ENCODE peak calls at places on chromosomes 16 and 17, in eight cellular contexts. N, T, I, S, Z, P, G and H are unnamed samples.

GRCh38 chr16:30395155-30395991 is at the start of gene ZNF48:
- DNase-seq in N (peak; percentile 89), T (peak; percentile 97), I (peak; percentile 88), S (peak; percentile 92), Z (peak; percentile 94), P (peak; percentile 94), G (peak; percentile 72), H (peak; percentile 80)

GRCh38 chr17:67532326-67532871 is 155.3 kb downstream of the PITPNC1 start:
- DNase-seq in N (no peak), T (no peak), I (no peak), S (no peak), Z (no peak), P (no peak), G (no peak), H (no peak)

GRCh38 chr17:79888811-79889634 is 49.8 kb upstream of the CBX4 start:
- DNase-seq in N (no peak), T (no peak), I (no peak), S (no peak), Z (no peak), P (peak; percentile 14), G (no peak), H (no peak)

GRCh38 chr16:83058376-83058775 is 431.6 kb downstream of the CDH13 start:
- DNase-seq in N (no peak), T (no peak), I (no peak), S (no peak), Z (no peak), P (no peak), G (no peak), H (no peak)

GRCh38 chr16:31216552-31217530 is at the start of gene PYDC1:
- DNase-seq in N (no peak), T (no peak), I (no peak), S (no peak), Z (no peak), P (no peak), G (no peak), H (no peak)

GRCh38 chr16:56423584-56424403 is 1.6 kb downstream of the AMFR start:
- DNase-seq in N (no peak), T (no peak), I (no peak), S (no peak), Z (peak; percentile 30), P (peak; percentile 11), G (no peak), H (no peak)

GRCh38 chr17:40038882-40039513 is 15.2 kb downstream of the MED24 start:
- DNase-seq in N (peak; percentile 51), T (peak; percentile 76), I (peak; percentile 87), S (peak; percentile 49), Z (peak; percentile 95), P (peak; percentile 80), G (no peak), H (peak; percentile 87)

GRCh38 chr16:68066763-68067162 is 18.4 kb upstream of the NFATC3 start:
- DNase-seq in N (no peak), T (no peak), I (no peak), S (no peak), Z (no peak), P (no peak), G (no peak), H (no peak)

GRCh38 chr17:62014526-62014925 is 50.6 kb downstream of the MED13 start:
- DNase-seq in N (no peak), T (no peak), I (no peak), S (no peak), Z (peak; percentile 40), P (no peak), G (no peak), H (no peak)

GRCh38 chr17:54945671-54946070 is 22.8 kb downstream of the COX11 start:
- DNase-seq in N (no peak), T (no peak), I (no peak), S (no peak), Z (no peak), P (no peak), G (no peak), H (no peak)

GRCh38 chr16:84327926-84328505 is 33.3 kb downstream of the WFDC1 start:
- DNase-seq in N (no peak), T (no peak), I (no peak), S (no peak), Z (no peak), P (no peak), G (no peak), H (no peak)

GRCh38 chr16:66914541-66914940 is 4.1 kb downstream of the CDH16 start:
- DNase-seq in N (no peak), T (no peak), I (no peak), S (no peak), Z (no peak), P (no peak), G (no peak), H (no peak)

GRCh38 chr16:14284930-14285541 is 213.9 kb downstream of the MRTFB start:
- DNase-seq in N (no peak), T (peak; percentile 71), I (no peak), S (no peak), Z (no peak), P (no peak), G (no peak), H (no peak)

DNA sequence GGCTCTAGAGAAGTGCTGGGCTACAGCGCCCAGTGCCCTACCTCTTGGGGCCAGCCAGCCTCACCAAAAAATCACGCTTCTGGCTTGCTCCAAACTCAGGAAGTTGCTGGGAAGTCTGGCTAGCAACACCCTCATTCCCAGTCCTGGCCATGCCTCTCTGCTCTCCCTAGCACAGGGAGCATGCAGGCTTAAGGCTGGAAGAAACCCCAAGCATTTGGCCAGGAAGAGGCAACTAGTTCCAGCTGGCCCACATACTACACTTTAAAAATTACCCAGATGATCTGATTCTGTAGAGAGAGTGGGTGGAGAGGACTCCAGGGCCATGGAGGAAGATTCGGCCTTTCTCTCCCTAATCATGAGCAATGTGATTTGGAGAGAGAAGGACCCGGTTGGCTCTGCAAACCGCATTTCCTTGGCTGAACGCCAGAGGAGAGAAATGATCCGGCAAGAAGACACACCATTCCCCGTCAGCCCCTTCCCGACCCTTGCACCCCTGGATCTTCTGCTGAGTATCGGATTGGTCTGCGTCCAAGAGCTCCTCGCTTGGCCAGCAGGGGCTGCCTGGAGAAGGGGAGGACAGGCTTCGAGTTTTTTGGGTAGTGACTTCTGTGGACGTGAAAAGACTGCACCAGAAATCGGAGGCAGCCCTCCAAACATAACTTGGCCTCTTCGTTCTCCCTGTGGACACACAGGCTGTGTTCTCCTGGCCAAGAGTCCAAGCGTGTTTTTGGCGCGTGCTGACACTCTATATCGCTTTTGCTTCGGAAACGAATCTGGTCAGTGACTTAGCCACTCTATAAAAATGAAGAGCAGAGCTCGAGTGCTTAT is 406.3 kb downstream of the WWOX start:
- DNase-seq in N (no peak), T (no peak), I (peak; percentile 77), S (no peak), Z (no peak), P (no peak), G (peak; percentile 61), H (peak; percentile 62)
- H3K36me3 ChIP-seq in N (no peaks in the 10 kb centered on the region), T (no peaks in the 10 kb centered on the region), I (no peaks in the 10 kb centered on the region), S (no peaks in the 10 kb centered on the region), Z (no peaks in the 10 kb centered on the region), P (no peaks in the 10 kb centered on the region), G (no peaks in the 10 kb centered on the region), H (no peaks in the 10 kb centered on the region)

GRCh38 chr17:38907930-38908675 is 17.3 kb upstream of the LASP1NB start:
- DNase-seq in N (no peak), T (no peak), I (no peak), S (no peak), Z (no peak), P (no peak), G (no peak), H (no peak)

GRCh38 chr17:38910325-38910724 is 15.1 kb upstream of the LASP1NB start:
- DNase-seq in N (no peak), T (no peak), I (no peak), S (no peak), Z (no peak), P (no peak), G (no peak), H (no peak)

GRCh38 chr17:38911081-38911730 is 14.2 kb upstream of the LASP1NB start:
- DNase-seq in N (no peak), T (no peak), I (no peak), S (no peak), Z (no peak), P (no peak), G (no peak), H (no peak)

GRCh38 chr17:38906429-38907172 is 18.8 kb upstream of the LASP1NB start:
- DNase-seq in N (no peak), T (no peak), I (no peak), S (no peak), Z (no peak), P (no peak), G (no peak), H (no peak)

GRCh38 chr17:38908676-38909181 is 16.7 kb upstream of the LASP1NB start:
- DNase-seq in N (no peak), T (no peak), I (no peak), S (no peak), Z (no peak), P (no peak), G (no peak), H (no peak)
- H3K36me3 ChIP-seq in N (peaks cover 7% of the 10 kb centered on the region), T (no peaks in the 10 kb centered on the region), I (no peaks in the 10 kb centered on the region), S (peaks cover 6% of the 10 kb centered on the region), Z (peaks cover 59% of the 10 kb centered on the region), P (peaks cover 20% of the 10 kb centered on the region), G (no peaks in the 10 kb centered on the region), H (no peaks in the 10 kb centered on the region)

GRCh38 chr17:15103785-15104184 is 161.3 kb downstream of the PMP22 start:
- DNase-seq in N (no peak), T (no peak), I (no peak), S (no peak), Z (no peak), P (no peak), G (no peak), H (no peak)

GRCh38 chr17:15108992-15109391 is 156.1 kb downstream of the PMP22 start:
- DNase-seq in N (no peak), T (no peak), I (no peak), S (no peak), Z (no peak), P (no peak), G (no peak), H (no peak)

GRCh38 chr17:15112881-15113617 is 152.1 kb downstream of the PMP22 start:
- DNase-seq in N (no peak), T (no peak), I (no peak), S (no peak), Z (peak; percentile 27), P (no peak), G (peak; percentile 18), H (no peak)

GRCh38 chr17:15106540-15106939 is 158.6 kb downstream of the PMP22 start:
- DNase-seq in N (no peak), T (no peak), I (no peak), S (no peak), Z (peak; percentile 38), P (no peak), G (no peak), H (no peak)

GRCh38 chr17:15109608-15110007 is 155.5 kb downstream of the PMP22 start:
- DNase-seq in N (no peak), T (no peak), I (no peak), S (peak; percentile 82), Z (no peak), P (no peak), G (no peak), H (no peak)
- H3K36me3 ChIP-seq in N (no peaks in the 10 kb centered on the region), T (no peaks in the 10 kb centered on the region), I (no peaks in the 10 kb centered on the region), S (no peaks in the 10 kb centered on the region), Z (no peaks in the 10 kb centered on the region), P (no peaks in the 10 kb centered on the region), G (no peaks in the 10 kb centered on the region), H (no peaks in the 10 kb centered on the region)

DNA sequence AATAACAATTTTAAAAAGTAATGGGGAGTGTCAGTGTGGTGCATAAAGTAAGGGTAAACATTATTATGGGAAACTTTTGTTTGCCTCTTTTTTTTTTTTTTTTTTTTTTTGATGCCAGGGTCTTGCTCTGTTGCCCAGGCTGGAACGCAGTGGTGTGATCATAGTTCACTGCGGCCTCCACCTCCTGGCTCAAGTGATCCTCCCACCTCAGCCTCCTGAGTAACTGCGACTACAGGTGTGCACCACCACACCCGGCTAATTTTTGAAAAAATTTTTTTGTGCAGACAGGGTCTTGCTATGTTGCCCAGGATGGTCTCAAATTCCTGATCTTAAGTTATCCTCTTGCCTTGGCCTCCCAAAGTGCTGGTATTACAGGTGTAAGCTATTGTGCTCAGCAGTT is 10.7 kb downstream of the TAOK1 start:
- DNase-seq in N (no peak), T (no peak), I (no peak), S (no peak), Z (no peak), P (no peak), G (no peak), H (no peak)
- H3K36me3 ChIP-seq in N (peaks cover 20% of the 10 kb centered on the region), T (peaks cover 7% of the 10 kb centered on the region), I (no peaks in the 10 kb centered on the region), S (peaks cover 41% of the 10 kb centered on the region), Z (peaks cover 54% of the 10 kb centered on the region), P (peaks cover 42% of the 10 kb centered on the region), G (no peaks in the 10 kb centered on the region), H (no peaks in the 10 kb centered on the region)